ENCODE peak calls at places on chromosomes 16 and 17, in nine cellular contexts. One of them, this sample, is unnamed.
A peak's percentile ranks its signal among the peaks of the same experiment; 100 is the strongest.

GRCh38 chr17:42387663-42388380 is 420 bp downstream of the STAT3 start:
- DNase-seq in natural killer cell: peak; percentile 47
- DNase-seq in transverse colon: peak; percentile 69
- DNase-seq in endodermal cell: peak; percentile 90
- DNase-seq in SK-N-SH: peak; percentile 26
- DNase-seq in GM10248: no peak
- DNase-seq in upper lobe of left lung: peak; percentile 91
- DNase-seq in fibroblast of villous mesenchyme: no peak
- DNase-seq in fibroblast of lung: peak; percentile 33
- DNase-seq in this sample: no peak

GRCh38 chr16:14464796-14465195 is 165.3 kb downstream of the PARN start:
- DNase-seq in GM10248: no peak
- DNase-seq in fibroblast of lung: no peak
- DNase-seq in upper lobe of left lung: no peak
- DNase-seq in transverse colon: no peak
- DNase-seq in fibroblast of villous mesenchyme: no peak
- DNase-seq in endodermal cell: no peak
- DNase-seq in SK-N-SH: no peak
- DNase-seq in natural killer cell: no peak
- DNase-seq in this sample: no peak

GRCh38 chr16:835373-835772 is 34.8 kb upstream of the GNG13 start:
- DNase-seq in fibroblast of lung: no peak
- DNase-seq in endodermal cell: no peak
- DNase-seq in upper lobe of left lung: peak; percentile 38
- DNase-seq in transverse colon: no peak
- DNase-seq in SK-N-SH: no peak
- DNase-seq in fibroblast of villous mesenchyme: no peak
- DNase-seq in natural killer cell: no peak
- DNase-seq in GM10248: no peak
- DNase-seq in this sample: no peak

GRCh38 chr16:74998481-74999207 is at the start of gene ZNRF1:
- DNase-seq in SK-N-SH: peak; percentile 98
- DNase-seq in natural killer cell: peak; percentile 73
- DNase-seq in fibroblast of villous mesenchyme: peak; percentile 89
- DNase-seq in transverse colon: peak; percentile 88
- DNase-seq in endodermal cell: peak; percentile 96
- DNase-seq in upper lobe of left lung: peak; percentile 98
- DNase-seq in GM10248: peak; percentile 94
- DNase-seq in fibroblast of lung: peak; percentile 90
- DNase-seq in this sample: peak; percentile 51

GRCh38 chr16:27426423-27427408 is 24.7 kb downstream of the IL21R start:
- DNase-seq in fibroblast of lung: peak; percentile 88
- DNase-seq in SK-N-SH: no peak
- DNase-seq in natural killer cell: peak; percentile 67
- DNase-seq in fibroblast of villous mesenchyme: peak; percentile 75
- DNase-seq in endodermal cell: no peak
- DNase-seq in transverse colon: peak; percentile 38
- DNase-seq in GM10248: peak; percentile 81
- DNase-seq in upper lobe of left lung: no peak
- DNase-seq in this sample: peak; percentile 90

GRCh38 chr16:29702307-29702706 is 23.3 kb downstream of the QPRT start:
- DNase-seq in natural killer cell: no peak
- DNase-seq in upper lobe of left lung: no peak
- DNase-seq in fibroblast of lung: no peak
- DNase-seq in SK-N-SH: no peak
- DNase-seq in fibroblast of villous mesenchyme: no peak
- DNase-seq in endodermal cell: no peak
- DNase-seq in transverse colon: no peak
- DNase-seq in GM10248: no peak
- DNase-seq in this sample: no peak

GRCh38 chr17:7438050-7438614 is 1.2 kb upstream of the FGF11 start:
- DNase-seq in transverse colon: peak; percentile 54
- DNase-seq in GM10248: peak; percentile 52
- DNase-seq in natural killer cell: peak; percentile 38
- DNase-seq in fibroblast of lung: no peak
- DNase-seq in endodermal cell: peak; percentile 93
- DNase-seq in SK-N-SH: no peak
- DNase-seq in upper lobe of left lung: peak; percentile 95
- DNase-seq in fibroblast of villous mesenchyme: peak; percentile 14
- DNase-seq in this sample: no peak

GRCh38 chr17:61487161-61487654 is 35.0 kb downstream of the TBX4 start:
- DNase-seq in SK-N-SH: peak; percentile 74
- DNase-seq in fibroblast of villous mesenchyme: no peak
- DNase-seq in transverse colon: no peak
- DNase-seq in GM10248: no peak
- DNase-seq in endodermal cell: peak; percentile 52
- DNase-seq in fibroblast of lung: no peak
- DNase-seq in upper lobe of left lung: peak; percentile 32
- DNase-seq in natural killer cell: no peak
- DNase-seq in this sample: no peak

GRCh38 chr16:851209-851810 is 50.8 kb upstream of the GNG13 start:
- DNase-seq in fibroblast of lung: no peak
- DNase-seq in SK-N-SH: no peak
- DNase-seq in GM10248: no peak
- DNase-seq in upper lobe of left lung: peak; percentile 54
- DNase-seq in fibroblast of villous mesenchyme: no peak
- DNase-seq in transverse colon: no peak
- DNase-seq in endodermal cell: no peak
- DNase-seq in natural killer cell: no peak
- DNase-seq in this sample: no peak

GRCh38 chr17:82974136-82974952 is 105.1 kb upstream of the METRNL start:
- DNase-seq in natural killer cell: no peak
- DNase-seq in upper lobe of left lung: peak; percentile 74
- DNase-seq in transverse colon: no peak
- DNase-seq in fibroblast of lung: no peak
- DNase-seq in GM10248: peak; percentile 5
- DNase-seq in SK-N-SH: peak; percentile 36
- DNase-seq in fibroblast of villous mesenchyme: no peak
- DNase-seq in endodermal cell: peak; percentile 45
- DNase-seq in this sample: no peak

GRCh38 chr16:20897253-20897896 is 2.8 kb downstream of the DCUN1D3 start:
- DNase-seq in transverse colon: no peak
- DNase-seq in natural killer cell: no peak
- DNase-seq in endodermal cell: no peak
- DNase-seq in fibroblast of lung: peak; percentile 63
- DNase-seq in upper lobe of left lung: no peak
- DNase-seq in GM10248: no peak
- DNase-seq in SK-N-SH: no peak
- DNase-seq in fibroblast of villous mesenchyme: peak; percentile 85
- DNase-seq in this sample: peak; percentile 53

GRCh38 chr17:15913826-15914225 is 31.1 kb upstream of the ADORA2B start:
- DNase-seq in fibroblast of villous mesenchyme: peak; percentile 68
- DNase-seq in upper lobe of left lung: no peak
- DNase-seq in GM10248: no peak
- DNase-seq in SK-N-SH: no peak
- DNase-seq in transverse colon: no peak
- DNase-seq in natural killer cell: no peak
- DNase-seq in endodermal cell: no peak
- DNase-seq in fibroblast of lung: no peak
- DNase-seq in this sample: no peak

GRCh38 chr17:59734226-59734625 is 26.8 kb downstream of the VMP1 start:
- DNase-seq in fibroblast of lung: no peak
- DNase-seq in endodermal cell: no peak
- DNase-seq in transverse colon: peak; percentile 47
- DNase-seq in fibroblast of villous mesenchyme: no peak
- DNase-seq in upper lobe of left lung: no peak
- DNase-seq in GM10248: no peak
- DNase-seq in SK-N-SH: no peak
- DNase-seq in natural killer cell: no peak
- DNase-seq in this sample: no peak

GRCh38 chr17:72345083-72345482 is 224.3 kb downstream of the SOX9 start:
- DNase-seq in GM10248: no peak
- DNase-seq in transverse colon: no peak
- DNase-seq in natural killer cell: no peak
- DNase-seq in endodermal cell: no peak
- DNase-seq in fibroblast of lung: no peak
- DNase-seq in upper lobe of left lung: no peak
- DNase-seq in fibroblast of villous mesenchyme: no peak
- DNase-seq in SK-N-SH: no peak
- DNase-seq in this sample: no peak

GRCh38 chr16:57588821-57589220 is 39.6 kb upstream of the ADGRG1 start:
- DNase-seq in fibroblast of villous mesenchyme: no peak
- DNase-seq in transverse colon: no peak
- DNase-seq in upper lobe of left lung: no peak
- DNase-seq in endodermal cell: no peak
- DNase-seq in natural killer cell: no peak
- DNase-seq in GM10248: no peak
- DNase-seq in SK-N-SH: no peak
- DNase-seq in fibroblast of lung: no peak
- DNase-seq in this sample: no peak

GRCh38 chr17:37643118-37643766 is at the start of gene DDX52:
- DNase-seq in fibroblast of villous mesenchyme: peak; percentile 94
- DNase-seq in fibroblast of lung: peak; percentile 90
- DNase-seq in SK-N-SH: peak; percentile 88
- DNase-seq in upper lobe of left lung: peak; percentile 92
- DNase-seq in transverse colon: peak; percentile 95
- DNase-seq in endodermal cell: peak; percentile 97
- DNase-seq in natural killer cell: peak; percentile 83
- DNase-seq in GM10248: peak; percentile 95
- DNase-seq in this sample: peak; percentile 84
- TF ChIP-seq CTCF in fibroblast of villous mesenchyme: no peak
- TF ChIP-seq CTCF in fibroblast of lung: no peak
- TF ChIP-seq CTCF in SK-N-SH: no peak
- TF ChIP-seq CTCF in upper lobe of left lung: no peak
- TF ChIP-seq CTCF in transverse colon: no peak
- TF ChIP-seq CTCF in endodermal cell: peak; percentile 27
- TF ChIP-seq CTCF in natural killer cell: no peak
- TF ChIP-seq CTCF in GM10248: no peak
- TF ChIP-seq CTCF in this sample: peak; percentile 44

DNA sequence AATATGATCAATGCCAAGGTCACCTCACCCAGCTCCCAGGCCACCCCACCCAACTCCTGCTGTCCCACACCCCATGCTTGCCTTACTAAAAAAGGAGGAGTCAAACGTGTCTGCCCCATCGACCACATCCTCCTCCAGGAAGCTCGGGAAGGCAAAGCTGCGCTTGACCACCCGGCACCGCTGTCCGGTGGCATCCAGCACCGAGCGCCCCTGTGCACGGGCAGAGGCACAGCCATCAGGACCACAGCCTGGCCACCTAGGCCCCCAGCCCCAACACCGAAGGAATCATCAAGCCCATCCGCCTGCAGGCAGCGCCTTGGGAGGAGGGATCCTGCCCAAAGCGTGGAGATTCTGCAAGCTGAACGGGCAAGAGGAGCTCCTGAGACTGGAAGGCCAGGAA is 10.2 kb downstream of the AANAT start:
- DNase-seq in SK-N-SH: no peak
- DNase-seq in fibroblast of lung: no peak
- DNase-seq in GM10248: no peak
- DNase-seq in natural killer cell: no peak
- DNase-seq in endodermal cell: no peak
- DNase-seq in upper lobe of left lung: no peak
- DNase-seq in transverse colon: no peak
- DNase-seq in fibroblast of villous mesenchyme: no peak
- DNase-seq in this sample: no peak
- TF ChIP-seq CTCF in SK-N-SH: no peak
- TF ChIP-seq CTCF in fibroblast of lung: no peak
- TF ChIP-seq CTCF in GM10248: no peak
- TF ChIP-seq CTCF in natural killer cell: no peak
- TF ChIP-seq CTCF in endodermal cell: no peak
- TF ChIP-seq CTCF in upper lobe of left lung: no peak
- TF ChIP-seq CTCF in transverse colon: no peak
- TF ChIP-seq CTCF in fibroblast of villous mesenchyme: no peak
- TF ChIP-seq CTCF in this sample: no peak

GRCh38 chr16:49589721-49590120 is 216.1 kb downstream of the C16orf78 start:
- DNase-seq in SK-N-SH: no peak
- DNase-seq in endodermal cell: peak; percentile 22
- DNase-seq in fibroblast of villous mesenchyme: no peak
- DNase-seq in natural killer cell: no peak
- DNase-seq in GM10248: no peak
- DNase-seq in upper lobe of left lung: no peak
- DNase-seq in transverse colon: no peak
- DNase-seq in fibroblast of lung: no peak
- DNase-seq in this sample: no peak

GRCh38 chr16:49592507-49593422 is 219.2 kb downstream of the C16orf78 start:
- DNase-seq in natural killer cell: no peak
- DNase-seq in upper lobe of left lung: no peak
- DNase-seq in fibroblast of lung: peak; percentile 30
- DNase-seq in transverse colon: peak; percentile 25
- DNase-seq in fibroblast of villous mesenchyme: peak; percentile 13
- DNase-seq in endodermal cell: peak; percentile 83
- DNase-seq in SK-N-SH: peak; percentile 79
- DNase-seq in GM10248: peak; percentile 72
- DNase-seq in this sample: no peak

GRCh38 chr16:49588729-49589384 is 215.3 kb downstream of the C16orf78 start:
- DNase-seq in transverse colon: no peak
- DNase-seq in GM10248: no peak
- DNase-seq in upper lobe of left lung: no peak
- DNase-seq in fibroblast of lung: peak; percentile 44
- DNase-seq in SK-N-SH: no peak
- DNase-seq in endodermal cell: peak; percentile 52
- DNase-seq in natural killer cell: no peak
- DNase-seq in fibroblast of villous mesenchyme: no peak
- DNase-seq in this sample: no peak

GRCh38 chr16:49588061-49588460 is 214.5 kb downstream of the C16orf78 start:
- DNase-seq in upper lobe of left lung: no peak
- DNase-seq in endodermal cell: peak; percentile 28
- DNase-seq in transverse colon: no peak
- DNase-seq in GM10248: no peak
- DNase-seq in natural killer cell: no peak
- DNase-seq in fibroblast of villous mesenchyme: no peak
- DNase-seq in SK-N-SH: no peak
- DNase-seq in fibroblast of lung: no peak
- DNase-seq in this sample: no peak

DNA sequence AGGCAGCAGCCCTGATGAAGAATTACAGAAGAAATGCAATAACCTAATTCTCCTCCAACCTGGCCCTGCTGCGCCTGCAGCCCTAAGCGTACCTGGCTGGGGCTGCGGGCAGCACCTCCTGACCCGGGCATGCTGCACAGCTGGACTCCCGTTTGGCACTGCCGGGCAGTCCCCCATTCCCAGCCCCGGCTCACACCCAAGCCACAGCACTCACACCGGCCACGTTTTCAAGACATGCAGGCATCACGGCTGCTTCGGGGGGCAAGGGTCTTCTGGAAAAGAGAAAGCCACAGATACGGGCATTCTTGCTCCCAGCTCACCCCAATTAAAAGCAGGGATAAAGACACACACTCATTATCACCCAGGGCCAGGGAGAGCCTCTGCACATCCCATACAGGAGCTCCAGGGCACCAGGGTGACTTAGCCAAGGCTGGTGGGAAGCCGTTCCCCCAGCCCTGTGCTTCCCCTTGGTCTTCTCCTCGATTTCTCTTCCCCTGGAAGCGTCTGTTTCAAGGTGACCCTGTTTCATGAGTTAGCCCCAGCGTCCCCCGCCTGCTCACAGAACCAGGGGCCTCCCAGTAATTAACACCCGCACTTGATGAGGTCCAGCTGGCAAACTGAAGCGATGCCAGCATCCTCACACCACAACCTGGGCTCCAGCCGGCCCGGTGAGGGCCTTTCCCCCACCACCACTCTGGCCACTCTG is 216.7 kb downstream of the C16orf78 start:
- DNase-seq in transverse colon: no peak
- DNase-seq in natural killer cell: no peak
- DNase-seq in endodermal cell: peak; percentile 34
- DNase-seq in SK-N-SH: no peak
- DNase-seq in upper lobe of left lung: no peak
- DNase-seq in fibroblast of lung: no peak
- DNase-seq in fibroblast of villous mesenchyme: no peak
- DNase-seq in GM10248: no peak
- DNase-seq in this sample: no peak
- TF ChIP-seq CTCF in transverse colon: no peak
- TF ChIP-seq CTCF in natural killer cell: no peak
- TF ChIP-seq CTCF in endodermal cell: no peak
- TF ChIP-seq CTCF in SK-N-SH: no peak
- TF ChIP-seq CTCF in upper lobe of left lung: no peak
- TF ChIP-seq CTCF in fibroblast of lung: no peak
- TF ChIP-seq CTCF in fibroblast of villous mesenchyme: no peak
- TF ChIP-seq CTCF in GM10248: no peak
- TF ChIP-seq CTCF in this sample: no peak

GRCh38 chr17:8574687-8575086 is 55.8 kb downstream of the MYH10 start:
- DNase-seq in fibroblast of villous mesenchyme: peak; percentile 32
- DNase-seq in upper lobe of left lung: no peak
- DNase-seq in GM10248: no peak
- DNase-seq in fibroblast of lung: peak; percentile 28
- DNase-seq in endodermal cell: no peak
- DNase-seq in SK-N-SH: no peak
- DNase-seq in transverse colon: no peak
- DNase-seq in natural killer cell: no peak
- DNase-seq in this sample: no peak
- TF ChIP-seq CTCF in fibroblast of villous mesenchyme: peak; percentile 47
- TF ChIP-seq CTCF in upper lobe of left lung: peak; percentile 13
- TF ChIP-seq CTCF in GM10248: no peak
- TF ChIP-seq CTCF in fibroblast of lung: peak; percentile 30
- TF ChIP-seq CTCF in endodermal cell: peak; percentile 68
- TF ChIP-seq CTCF in SK-N-SH: peak; percentile 24
- TF ChIP-seq CTCF in transverse colon: no peak
- TF ChIP-seq CTCF in natural killer cell: no peak
- TF ChIP-seq CTCF in this sample: peak; percentile 34